ENCODE peak calls at places on chromosomes 5 and 9, in five cellular contexts. X is glutamatergic neuron, J is heart left ventricle, S is left ventricle myocardium inferior, H is cardiac muscle cell. V is an unnamed sample.

GRCh38 chr5:76022611-76023010 is 60.6 kb upstream of the SV2C start:
- DNase-seq in J (no peak), H (no peak), X (no peak), S (no peak), V (no peak)

GRCh38 chr5:52469835-52470234 is 317.9 kb upstream of the ITGA1 start:
- DNase-seq in X (no peak), H (no peak), J (no peak), S (no peak), V (no peak)

GRCh38 chr9:73370053-73370452 is 218.4 kb downstream of the ANXA1 start:
- DNase-seq in X (no peak), S (no peak), H (no peak), J (no peak), V (no peak)

GRCh38 chr9:15021146-15021545 is 110.9 kb upstream of the FREM1 start:
- DNase-seq in J (no peak), S (no peak), X (no peak), H (no peak), V (no peak)

GRCh38 chr9:129030191-129030590 is 2.1 kb upstream of the SH3GLB2 start:
- DNase-seq in H (no peak), S (no peak), J (no peak), X (no peak), V (no peak)

GRCh38 chr5:179864686-179865085 is 6.1 kb upstream of the MRNIP start:
- DNase-seq in H (no peak), J (no peak), X (no peak), S (no peak), V (no peak)

GRCh38 chr9:127664678-127665507 is 41.9 kb upstream of the CFAP157 start:
- DNase-seq in S (no peak), H (no peak), X (no peak), J (no peak), V (no peak)

GRCh38 chr9:130765135-130766030 is 69.7 kb upstream of the ABL1 start:
- DNase-seq in S (no peak), J (no peak), X (no peak), H (no peak), V (no peak)

GRCh38 chr5:106020889-106021288 is 1649.8 kb downstream of the EFNA5 start:
- DNase-seq in J (no peak), H (no peak), S (no peak), X (no peak), V (no peak)

GRCh38 chr5:178392998-178393397 is 160.4 kb upstream of the PHYKPL start:
- DNase-seq in S (no peak), H (no peak), X (no peak), J (no peak), V (no peak)

GRCh38 chr5:143759368-143760136 is 52.4 kb upstream of the HMHB1 start:
- DNase-seq in S (no peak), H (no peak), J (no peak), X (no peak), V (no peak)

GRCh38 chr9:136726631-136727191 is 14.3 kb downstream of the DIPK1B start:
- DNase-seq in J (no peak), S (no peak), H (no peak), X (no peak), V (no peak)

GRCh38 chr5:60977956-60978737 is 33.1 kb downstream of the NDUFAF2 start:
- DNase-seq in H (peak; percentile 2), X (no peak), S (no peak), J (no peak), V (no peak)

GRCh38 chr5:91486638-91487037 is 103.5 kb upstream of the ARRDC3 start:
- DNase-seq in H (no peak), S (no peak), J (no peak), X (no peak), V (no peak)

GRCh38 chr5:39794511-39794910 is 369.7 kb upstream of the DAB2 start:
- DNase-seq in J (no peak), H (no peak), S (no peak), X (no peak), V (no peak)

GRCh38 chr9:31916591-31917223 is 467.7 kb upstream of the ACO1 start:
- DNase-seq in S (no peak), X (no peak), H (peak; percentile 35), J (no peak), V (no peak)

GRCh38 chr5:149195962-149196361 is 54.7 kb downstream of the ABLIM3 start:
- DNase-seq in H (no peak), S (no peak), J (no peak), X (no peak), V (no peak)

GRCh38 chr5:1190915-1191314 is 10.5 kb upstream of the SLC6A19 start:
- DNase-seq in S (no peak), J (peak; percentile 52), H (no peak), X (peak; percentile 2), V (no peak)

DNA sequence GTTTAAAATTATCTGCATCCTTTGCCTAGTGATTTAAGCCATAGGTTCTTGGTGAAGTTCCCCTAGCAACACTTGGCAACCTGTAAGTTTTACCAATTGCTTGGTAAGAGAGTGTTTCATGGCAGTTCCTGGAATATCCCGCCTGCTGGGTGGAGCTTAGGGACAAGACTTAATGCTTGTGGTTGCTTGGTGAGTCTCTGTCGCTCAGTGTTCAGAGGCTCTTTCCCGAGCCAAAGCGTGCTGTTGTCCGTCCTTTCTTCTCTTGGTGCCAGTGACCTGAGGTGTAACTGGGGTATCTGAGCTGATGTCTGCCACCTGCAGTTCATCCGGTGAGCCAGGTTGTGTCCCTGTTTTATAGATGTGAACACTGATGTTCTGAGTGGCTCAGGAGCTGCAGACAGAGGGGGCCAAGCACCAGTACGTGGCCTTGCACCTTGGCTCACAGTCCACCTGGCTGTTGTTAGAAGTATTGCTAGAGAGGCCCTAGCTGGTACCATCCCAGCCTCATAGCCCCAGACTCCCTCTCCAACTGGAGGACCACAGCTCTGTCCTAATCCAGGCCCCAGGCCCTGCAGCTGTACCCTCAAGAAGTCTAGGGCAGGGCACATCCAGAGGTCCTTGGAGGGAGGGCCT is 16.1 kb downstream of the PHF2 start:
- DNase-seq in H (no peak), S (no peak), J (no peak), X (no peak), V (no peak)
- TF ChIP-seq CTCF in H (no peak), S (no peak), J (no peak), X (peak; percentile 27), V (no peak)

GRCh38 chr9:82106536-82106935 is 118.0 kb downstream of the SPATA31D1 start:
- DNase-seq in J (no peak), H (no peak), X (no peak), S (no peak), V (no peak)

GRCh38 chr9:82104252-82104651 is 115.7 kb downstream of the SPATA31D1 start:
- DNase-seq in J (no peak), X (no peak), H (no peak), S (no peak), V (no peak)

GRCh38 chr9:82105729-82106128 is 117.2 kb downstream of the SPATA31D1 start:
- DNase-seq in J (no peak), X (no peak), H (no peak), S (no peak), V (no peak)

DNA sequence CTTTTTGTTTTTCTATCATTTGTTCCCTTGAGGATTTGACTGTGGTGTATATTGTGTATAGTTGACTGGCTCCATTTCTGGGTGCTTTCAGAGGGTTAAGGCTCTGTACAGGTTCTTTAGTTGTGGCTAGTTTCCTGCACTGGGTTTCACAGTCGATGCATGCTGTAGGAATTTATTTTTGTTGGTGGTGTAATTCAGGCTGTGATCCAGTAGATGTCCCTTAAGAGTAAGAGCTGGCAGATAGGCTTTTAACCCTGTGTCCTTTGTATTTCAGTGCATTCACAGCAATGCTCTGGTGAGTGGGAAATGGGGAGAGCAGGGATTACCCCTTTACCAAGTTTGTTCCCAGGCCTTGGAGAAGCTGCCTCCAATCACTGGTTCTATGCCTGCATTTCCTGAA is 112.9 kb downstream of the SPATA31D1 start:
- DNase-seq in X (no peak), J (no peak), H (no peak), S (no peak), V (no peak)
- TF ChIP-seq CTCF in X (no peak), J (no peak), H (no peak), S (no peak), V (no peak)

GRCh38 chr9:120773218-120773617 is 20.0 kb downstream of the FBXW2 start:
- DNase-seq in J (no peak), X (no peak), S (no peak), H (no peak), V (no peak)

GRCh38 chr9:120775859-120776258 is 17.4 kb downstream of the FBXW2 start:
- DNase-seq in S (no peak), J (no peak), H (no peak), X (no peak), V (no peak)

GRCh38 chr9:120776788-120777187 is 16.4 kb downstream of the FBXW2 start:
- DNase-seq in H (no peak), S (no peak), X (no peak), J (no peak), V (no peak)

GRCh38 chr9:120777229-120777628 is 16.0 kb downstream of the FBXW2 start:
- DNase-seq in S (no peak), J (no peak), X (no peak), H (no peak), V (no peak)

GRCh38 chr9:120774719-120775118 is 18.5 kb downstream of the FBXW2 start:
- DNase-seq in S (no peak), X (no peak), H (no peak), J (no peak), V (no peak)
- TF ChIP-seq CTCF in S (no peak), X (no peak), H (no peak), J (no peak), V (peak; percentile 22)

DNA sequence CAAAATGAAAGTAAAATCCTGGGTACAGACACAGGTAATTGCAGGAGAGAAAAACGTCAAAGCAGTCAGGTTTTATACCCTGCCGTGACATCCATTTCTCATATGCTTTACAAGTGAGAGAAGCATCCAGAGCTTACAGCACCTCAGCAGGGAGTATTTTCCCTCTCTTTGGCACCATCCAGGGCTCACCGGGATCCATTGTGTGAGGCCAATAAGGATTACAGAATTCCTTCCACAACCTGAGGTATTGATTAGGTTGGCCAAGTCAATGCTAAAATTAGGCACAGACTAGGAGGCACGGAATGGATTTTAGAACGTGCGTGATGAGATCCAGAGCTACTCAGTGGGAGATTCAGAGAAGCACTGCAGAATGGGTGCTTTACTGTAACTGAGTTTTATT is 296.6 kb downstream of the FBXL7 start:
- DNase-seq in H (no peak), J (no peak), X (no peak), S (no peak), V (no peak)
- TF ChIP-seq CTCF in H (no peak), J (no peak), X (no peak), S (no peak), V (no peak)

DNA sequence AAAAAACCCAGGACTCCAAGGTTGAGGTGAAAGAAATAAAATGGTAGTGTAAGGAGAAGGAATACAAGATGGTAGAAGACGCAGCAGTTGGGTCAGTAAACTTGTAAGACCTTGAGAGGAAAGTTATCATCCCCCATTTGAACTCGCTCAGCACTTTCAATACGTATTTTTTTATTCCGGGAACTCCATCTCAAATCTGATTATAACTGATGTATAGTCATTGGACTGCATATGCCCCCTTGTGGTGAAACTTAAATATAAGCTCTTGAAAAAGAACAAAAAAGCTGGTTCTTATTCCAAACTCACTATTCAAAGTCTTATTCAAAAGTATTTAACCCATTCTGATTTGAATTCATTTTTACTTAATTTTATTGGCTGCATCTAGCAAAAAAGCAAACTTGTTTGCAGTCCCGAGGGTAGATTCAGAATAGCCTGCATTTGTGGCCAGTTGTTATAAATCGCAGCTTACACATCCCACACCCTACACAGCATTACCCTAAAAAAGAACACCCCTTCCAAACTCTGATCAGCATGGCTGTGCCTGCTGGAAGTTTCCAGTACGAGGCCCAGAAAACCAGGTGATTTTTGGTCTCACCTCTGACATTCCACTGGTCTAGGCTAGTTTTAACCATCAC is 118.0 kb downstream of the ESM1 start:
- DNase-seq in H (peak; percentile 77), X (no peak), J (no peak), S (no peak), V (no peak)
- TF ChIP-seq CTCF in H (peak; percentile 56), X (peak; percentile 90), J (peak; percentile 75), S (peak; percentile 77), V (peak; percentile 92)

GRCh38 chr5:139091439-139092156 is 106.6 kb downstream of the SIL1 start:
- DNase-seq in X (no peak), H (peak; percentile 63), S (no peak), J (no peak), V (no peak)
- TF ChIP-seq CTCF in X (no peak), H (peak; percentile 23), S (peak; percentile 58), J (peak; percentile 50), V (no peak)